ENCODE peak calls at places on chromosomes 3 and 15, in eight cellular contexts. V is body of pancreas; N is CD4-positive, CD25-positive, alpha-beta regulatory T cell; E is Peyer's patch; Z is breast epithelium; A is colonic mucosa; W is left lung; M is psoas muscle. B is an unnamed sample.

GRCh38 chr15:58900628-58901027 is 32.9 kb downstream of the SLTM start:
- DNase-seq in V (no peak), N (no peak), E (no peak), Z (no peak), A (no peak), W (no peak), M (no peak), B (no peak)

GRCh38 chr3:51620543-51620942 is 50.5 kb upstream of the TEX264 start:
- DNase-seq in V (peak; percentile 3), N (no peak), E (no peak), Z (no peak), A (no peak), W (no peak), M (no peak), B (no peak)

GRCh38 chr3:151864423-151865101 is 8.9 kb upstream of the SUCNR1 start:
- DNase-seq in V (no peak), N (no peak), E (no peak), Z (no peak), A (no peak), W (no peak), M (no peak), B (no peak)

GRCh38 chr3:135178566-135178965 is 383.5 kb downstream of the EPHB1 start:
- DNase-seq in V (no peak), N (no peak), E (no peak), Z (no peak), A (no peak), W (no peak), M (no peak), B (no peak)

GRCh38 chr3:16174389-16174788 is at the start of gene GALNT15:
- DNase-seq in V (peak; percentile 71), N (no peak), E (peak; percentile 82), Z (peak; percentile 75), A (peak; percentile 65), W (peak; percentile 72), M (peak; percentile 95), B (peak; percentile 82)

GRCh38 chr15:50735156-50735555 is 30.4 kb downstream of the SPPL2A start:
- DNase-seq in V (no peak), N (no peak), E (no peak), Z (no peak), A (no peak), W (no peak), M (no peak), B (no peak)

GRCh38 chr3:128241741-128242140 is 88.5 kb downstream of the EEFSEC start:
- DNase-seq in V (no peak), N (no peak), E (no peak), Z (no peak), A (no peak), W (no peak), M (no peak), B (no peak)

GRCh38 chr3:126807795-126808194 is 103.8 kb downstream of the CHCHD6 start:
- DNase-seq in V (no peak), N (no peak), E (no peak), Z (no peak), A (no peak), W (no peak), M (no peak), B (no peak)

GRCh38 chr3:193905541-193905940 is 230.4 kb upstream of the HES1 start:
- DNase-seq in V (no peak), N (no peak), E (no peak), Z (no peak), A (no peak), W (no peak), M (no peak), B (no peak)

GRCh38 chr3:108296239-108296638 is at the start of gene HHLA2:
- DNase-seq in V (peak; percentile 52), N (no peak), E (peak; percentile 58), Z (no peak), A (peak; percentile 56), W (no peak), M (no peak), B (no peak)

GRCh38 chr15:89504166-89504565 is 7.8 kb upstream of the RHCG start:
- DNase-seq in V (no peak), N (no peak), E (peak; percentile 2), Z (no peak), A (no peak), W (no peak), M (no peak), B (no peak)

GRCh38 chr15:60093273-60094067 is 89.4 kb downstream of the FOXB1 start:
- DNase-seq in V (peak; percentile 57), N (no peak), E (no peak), Z (no peak), A (peak; percentile 31), W (no peak), M (no peak), B (no peak)

GRCh38 chr3:128971421-128971820 is 22.5 kb downstream of the CFAP92 start:
- DNase-seq in V (peak; percentile 62), N (no peak), E (no peak), Z (no peak), A (peak; percentile 41), W (no peak), M (peak; percentile 52), B (peak; percentile 48)

GRCh38 chr15:40115670-40116093 is 7.0 kb upstream of the BMF start:
- DNase-seq in V (peak; percentile 89), N (no peak), E (peak; percentile 90), Z (peak; percentile 74), A (no peak), W (peak; percentile 75), M (no peak), B (no peak)

GRCh38 chr3:43693594-43693993 is 2.9 kb downstream of the ABHD5 start:
- DNase-seq in V (no peak), N (no peak), E (no peak), Z (no peak), A (no peak), W (no peak), M (no peak), B (no peak)

GRCh38 chr3:127773752-127774395 is 48.4 kb downstream of the MGLL start:
- DNase-seq in V (no peak), N (no peak), E (no peak), Z (no peak), A (no peak), W (no peak), M (peak; percentile 4), B (no peak)

GRCh38 chr3:184742676-184743135 is 30.8 kb upstream of the MAGEF1 start:
- DNase-seq in V (no peak), N (no peak), E (peak; percentile 9), Z (peak; percentile 12), A (no peak), W (peak; percentile 20), M (no peak), B (peak; percentile 5)

GRCh38 chr3:2354702-2355101 is 256.0 kb downstream of the CNTN4 start:
- DNase-seq in V (no peak), N (no peak), E (no peak), Z (no peak), A (no peak), W (no peak), M (no peak), B (no peak)

GRCh38 chr3:127686512-127686894 is 13.8 kb downstream of the ABTB1 start:
- DNase-seq in V (no peak), N (no peak), E (no peak), Z (no peak), A (no peak), W (no peak), M (no peak), B (no peak)

GRCh38 chr15:38145671-38146111 is 106.9 kb upstream of the SPRED1 start:
- DNase-seq in V (no peak), N (no peak), E (no peak), Z (no peak), A (no peak), W (no peak), M (peak; percentile 10), B (no peak)

GRCh38 chr15:66922608-66923007 is 142.8 kb upstream of the SMAD3 start:
- DNase-seq in V (no peak), N (no peak), E (no peak), Z (no peak), A (no peak), W (no peak), M (no peak), B (no peak)

GRCh38 chr15:78007211-78007956 is 70.1 kb downstream of the TBC1D2B start:
- DNase-seq in V (peak; percentile 75), N (no peak), E (peak; percentile 33), Z (no peak), A (no peak), W (no peak), M (no peak), B (no peak)

GRCh38 chr15:78007965-78008886 is 69.3 kb downstream of the TBC1D2B start:
- DNase-seq in V (peak; percentile 96), N (no peak), E (peak; percentile 56), Z (no peak), A (peak; percentile 67), W (peak; percentile 65), M (peak; percentile 91), B (peak; percentile 85)

GRCh38 chr15:78016860-78017259 is 60.7 kb downstream of the TBC1D2B start:
- DNase-seq in V (peak; percentile 68), N (no peak), E (no peak), Z (no peak), A (no peak), W (no peak), M (no peak), B (no peak)

GRCh38 chr15:78010112-78010511 is 67.4 kb downstream of the TBC1D2B start:
- DNase-seq in V (no peak), N (no peak), E (no peak), Z (no peak), A (no peak), W (no peak), M (no peak), B (no peak)

GRCh38 chr15:78012643-78013077 is 64.9 kb downstream of the TBC1D2B start:
- DNase-seq in V (peak; percentile 98), N (no peak), E (peak; percentile 82), Z (no peak), A (peak; percentile 85), W (peak; percentile 74), M (no peak), B (no peak)
- H3K36me3 ChIP-seq in V (no peaks in the 10 kb centered on the region), N (peaks cover 85% of the 10 kb centered on the region), E (no peaks in the 10 kb centered on the region), Z (no peaks in the 10 kb centered on the region), A (peaks cover 11% of the 10 kb centered on the region), W (no peaks in the 10 kb centered on the region), M (no peaks in the 10 kb centered on the region), B (no peaks in the 10 kb centered on the region)

DNA sequence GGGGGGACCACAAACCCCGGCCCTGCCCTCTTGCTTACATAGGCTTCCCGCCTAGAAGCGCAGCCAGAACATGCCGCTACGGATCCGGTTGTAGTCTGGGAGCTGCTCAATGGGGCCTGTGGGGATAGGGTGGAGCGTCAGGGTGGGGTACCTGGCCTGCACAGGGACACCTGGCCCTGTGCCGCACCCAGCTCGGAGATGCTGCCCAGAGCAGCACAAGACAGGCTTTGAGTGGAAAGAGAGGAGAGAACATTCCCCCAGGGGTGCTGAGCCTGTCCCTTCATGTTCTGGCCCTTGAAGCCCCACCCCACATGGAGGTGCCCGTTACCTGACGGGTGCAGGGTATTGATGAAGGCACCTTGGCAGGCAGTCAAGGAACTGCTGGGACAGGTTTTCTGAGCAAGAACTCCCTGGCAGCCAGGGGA is 4.0 kb upstream of the COL7A1 start:
- DNase-seq in V (no peak), N (no peak), E (no peak), Z (peak; percentile 77), A (no peak), W (no peak), M (no peak), B (no peak)
- H3K36me3 ChIP-seq in V (peaks cover 46% of the 10 kb centered on the region), N (peaks cover 44% of the 10 kb centered on the region), E (no peaks in the 10 kb centered on the region), Z (peaks cover 24% of the 10 kb centered on the region), A (peaks cover 34% of the 10 kb centered on the region), W (no peaks in the 10 kb centered on the region), M (peaks cover 25% of the 10 kb centered on the region), B (no peaks in the 10 kb centered on the region)

GRCh38 chr15:44595246-44595645 is 58.3 kb downstream of the EIF3J start:
- DNase-seq in V (no peak), N (no peak), E (no peak), Z (peak; percentile 58), A (no peak), W (no peak), M (no peak), B (no peak)
- H3K36me3 ChIP-seq in V (peaks cover 43% of the 10 kb centered on the region), N (peaks cover 54% of the 10 kb centered on the region), E (no peaks in the 10 kb centered on the region), Z (no peaks in the 10 kb centered on the region), A (peaks cover 25% of the 10 kb centered on the region), W (no peaks in the 10 kb centered on the region), M (peaks cover 6% of the 10 kb centered on the region), B (peaks cover 2% of the 10 kb centered on the region)

GRCh38 chr15:28116521-28117488 is 17.7 kb upstream of the OCA2 start:
- DNase-seq in V (no peak), N (no peak), E (no peak), Z (no peak), A (no peak), W (no peak), M (no peak), B (no peak)
- H3K36me3 ChIP-seq in V (peaks cover 23% of the 10 kb centered on the region), N (peaks cover 79% of the 10 kb centered on the region), E (no peaks in the 10 kb centered on the region), Z (peaks cover 3% of the 10 kb centered on the region), A (peaks cover 15% of the 10 kb centered on the region), W (no peaks in the 10 kb centered on the region), M (no peaks in the 10 kb centered on the region), B (no peaks in the 10 kb centered on the region)